ENCODE peak calls at places on chromosomes 16 and 17, in four cellular contexts. B is PC-9, N is K562, G is GM12878. S is an unnamed sample. For H3K4me1, the result is how much of the 10 kb centered on the place peaks cover.

GRCh38 chr17:4858880-4859260 is 25.7 kb downstream of the MINK1 start:
- DNase-seq in B (peak), N (no peak), G (no peak), S (no peak)

GRCh38 chr17:7137182-7137943 is 22.7 kb upstream of the ASGR2 start:
- DNase-seq in B (no peak), N (no peak), G (no peak), S (no peak)

GRCh38 chr17:5530265-5530782 is 44.0 kb downstream of the MIS12 start:
- DNase-seq in B (no peak), N (no peak), G (no peak), S (no peak)

GRCh38 chr17:66777689-66778225 is 57.2 kb upstream of the CACNG5 start:
- DNase-seq in B (no peak), N (no peak), G (no peak), S (peak)

GRCh38 chr16:62929593-62929992 is 893.4 kb upstream of the CDH8 start:
- DNase-seq in B (no peak), N (no peak), G (no peak), S (no peak)

GRCh38 chr17:34218757-34219156 is 36.3 kb upstream of the CCL2 start:
- DNase-seq in B (no peak), N (no peak), G (no peak), S (no peak)

GRCh38 chr17:17363638-17364337 is 60.6 kb downstream of the NT5M start:
- DNase-seq in B (no peak), N (no peak), G (no peak), S (peak)

GRCh38 chr17:82104797-82105416 is 6.9 kb upstream of the FASN start:
- DNase-seq in B (no peak), N (no peak), G (no peak), S (no peak)

GRCh38 chr17:7279453-7279852 is 2.1 kb upstream of the SLC2A4 start:
- DNase-seq in B (no peak), N (no peak), G (no peak), S (no peak)

GRCh38 chr16:77657016-77657415 is 65.3 kb upstream of the NUDT7 start:
- DNase-seq in B (no peak), N (peak), G (no peak), S (peak)

GRCh38 chr17:30600830-30601494 is 123.8 kb downstream of the GOSR1 start:
- DNase-seq in B (no peak), N (no peak), G (no peak), S (peak)

GRCh38 chr16:89373355-89374110 is 116.8 kb downstream of the ANKRD11 start:
- DNase-seq in B (no peak), N (no peak), G (no peak), S (peak)

GRCh38 chr17:309361-309888 is 43.2 kb downstream of the RPH3AL start:
- DNase-seq in B (peak), N (peak), G (no peak), S (no peak)

GRCh38 chr17:78723001-78723796 is 58.9 kb downstream of the CYTH1 start:
- DNase-seq in B (no peak), N (no peak), G (no peak), S (peak)

GRCh38 chr16:72658888-72659717 is 388.8 kb downstream of the ZFHX3 start:
- DNase-seq in B (no peak), N (no peak), G (no peak), S (no peak)

GRCh38 chr17:35048685-35049379 is 14.7 kb downstream of the RFFL start:
- DNase-seq in B (no peak), N (no peak), G (no peak), S (no peak)

GRCh38 chr17:39001703-39002637 is 34.8 kb upstream of the FBXO47 start:
- DNase-seq in B (peak), N (peak), G (no peak), S (no peak)

GRCh38 chr16:3401719-3402397 is 843 bp downstream of the ZNF174 start:
- DNase-seq in B (no peak), N (peak), G (no peak), S (peak)

GRCh38 chr16:12459401-12459791 is 344.3 kb downstream of the CPPED1 start:
- DNase-seq in B (no peak), N (no peak), G (no peak), S (no peak)

DNA sequence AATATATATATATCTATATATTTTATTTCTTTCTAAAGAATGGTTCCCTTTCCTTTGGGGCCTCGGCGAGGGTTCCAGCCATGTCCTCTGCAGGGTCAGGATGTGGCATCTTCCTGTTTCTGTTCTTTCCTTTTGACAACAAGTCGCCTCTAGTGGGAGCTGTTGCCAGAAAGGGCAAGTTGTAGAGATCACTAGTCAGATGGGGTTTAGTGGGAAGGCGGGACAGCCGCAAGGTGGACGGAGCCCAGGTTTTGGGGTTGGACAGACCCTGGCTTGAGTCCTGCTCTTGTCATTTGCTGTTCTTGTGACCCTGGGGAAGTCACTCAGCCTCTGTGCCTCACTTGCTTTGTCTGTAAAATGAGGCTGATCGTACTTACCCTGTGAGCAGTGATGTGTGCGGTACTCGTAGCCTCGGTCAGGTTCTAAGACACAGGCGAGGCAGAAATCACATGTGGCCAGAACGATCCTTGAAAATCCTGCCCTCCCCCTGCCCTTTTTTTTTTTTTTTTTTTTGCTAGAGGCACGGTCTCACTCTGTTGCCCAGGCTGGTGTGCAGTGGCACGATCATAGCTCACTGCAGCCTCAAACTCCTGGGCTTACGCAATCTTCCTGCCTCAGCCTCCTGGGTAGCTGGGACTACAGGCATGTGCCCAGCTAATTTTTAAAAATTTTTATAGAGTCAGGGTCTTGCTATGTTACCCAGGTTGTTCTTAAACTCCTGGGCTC is 80.1 kb downstream of the ABCC6 start:
- DNase-seq in B (no peak), N (peak), G (no peak), S (no peak)
- TF ChIP-seq CTCF in B (peak), N (peak), G (peak), S (peak)

DNA sequence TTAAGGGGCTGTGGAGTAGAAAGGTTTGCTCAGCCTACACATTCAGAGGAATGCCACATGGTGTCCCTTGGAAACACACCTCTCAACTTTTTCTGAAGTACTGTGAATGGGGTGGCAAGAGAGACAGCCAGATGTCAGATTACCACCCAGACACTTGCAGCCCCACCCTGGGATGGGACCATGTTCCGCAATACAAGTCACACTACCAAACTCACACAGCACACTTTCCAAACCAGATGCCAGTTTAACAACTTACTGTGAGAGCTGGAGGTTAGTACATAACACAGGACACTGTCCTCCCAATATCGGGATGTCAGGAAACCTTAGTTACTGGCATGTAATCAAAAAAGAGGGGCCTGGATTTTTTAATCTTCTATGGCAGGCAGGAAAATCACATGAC is 7.9 kb downstream of the USP7 start:
- DNase-seq in B (no peak), N (no peak), G (no peak), S (no peak)
- H3K4me1 ChIP-seq in B (under half), N (half or more), G (half or more), S (half or more)

GRCh38 chr17:14197582-14197981 is 39.1 kb downstream of the CDRT15 start:
- DNase-seq in B (no peak), N (no peak), G (no peak), S (no peak)
- H3K4me2 ChIP-seq in B (no peak), N (no peak), G (no peak), S (peak)

DNA sequence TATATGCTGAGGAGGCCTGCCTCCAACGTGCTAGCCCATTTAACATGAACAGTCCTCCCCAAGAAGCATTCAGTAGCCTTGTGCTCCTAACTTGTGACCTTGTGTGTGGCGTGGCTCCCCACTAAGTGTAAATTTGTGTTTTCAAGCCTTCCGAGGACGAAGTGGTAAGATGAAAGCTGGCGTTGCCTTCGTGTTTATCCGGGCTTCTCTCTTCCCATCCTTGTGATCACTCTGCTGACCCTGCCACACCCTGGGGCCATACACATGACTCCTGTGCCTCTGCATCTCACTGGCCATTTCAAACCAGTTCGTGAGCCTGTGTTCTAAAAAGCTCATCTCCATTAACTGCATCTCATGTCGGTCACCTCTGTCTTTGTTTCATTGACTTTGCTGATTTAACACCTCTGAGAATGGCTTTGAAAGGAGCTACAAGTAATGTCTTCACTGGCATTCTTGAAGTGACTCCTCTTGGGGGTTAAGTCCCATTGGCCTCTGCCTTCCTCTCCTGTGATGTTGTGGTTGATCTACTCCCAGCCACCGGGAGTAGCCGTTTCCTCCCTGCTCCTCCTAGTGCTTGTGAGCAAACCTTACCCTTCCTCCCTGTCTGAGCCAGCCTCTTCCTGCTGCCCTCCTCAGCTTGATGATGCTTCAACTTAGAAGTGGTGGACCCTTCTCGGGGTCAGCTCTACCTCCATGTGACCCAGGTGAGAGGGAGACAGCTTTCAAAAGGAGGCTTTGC is 27.4 kb upstream of the NAGLU start:
- DNase-seq in B (no peak), N (no peak), G (no peak), S (no peak)
- TF ChIP-seq CTCF in B (no peak), N (no peak), G (no peak), S (no peak)

GRCh38 chr17:29560306-29560705 is 6.5 kb downstream of the ABHD15 start:
- DNase-seq in B (no peak), N (no peak), G (no peak), S (no peak)

GRCh38 chr17:29559640-29560039 is 7.2 kb downstream of the ABHD15 start:
- DNase-seq in B (no peak), N (no peak), G (no peak), S (no peak)

GRCh38 chr17:29562615-29563014 is 4.2 kb downstream of the ABHD15 start:
- DNase-seq in B (no peak), N (no peak), G (no peak), S (no peak)

GRCh38 chr17:29563816-29564215 is 3.0 kb downstream of the ABHD15 start:
- DNase-seq in B (no peak), N (no peak), G (no peak), S (no peak)

GRCh38 chr17:29561541-29562517 is 5.0 kb downstream of the ABHD15 start:
- DNase-seq in B (no peak), N (no peak), G (no peak), S (no peak)
- H3K4me1 ChIP-seq in B (under half), N (under half), G (under half), S (under half)

GRCh38 chr17:74599531-74599939 is 7.5 kb upstream of the CD300LD start:
- DNase-seq in B (no peak), N (no peak), G (no peak), S (no peak)

GRCh38 chr17:74598346-74599022 is 6.4 kb upstream of the CD300LD start:
- DNase-seq in B (no peak), N (no peak), G (no peak), S (no peak)

GRCh38 chr17:74595037-74595436 is 3.0 kb upstream of the CD300LD start:
- DNase-seq in B (no peak), N (no peak), G (no peak), S (no peak)

GRCh38 chr17:74601944-74602572 is 10.0 kb upstream of the CD300LD start:
- DNase-seq in B (no peak), N (peak), G (no peak), S (peak)

GRCh38 chr17:74599023-74599399 is 6.9 kb upstream of the CD300LD start:
- DNase-seq in B (no peak), N (no peak), G (no peak), S (no peak)
- H3K4me2 ChIP-seq in B (no peak), N (no peak), G (no peak), S (no peak)

DNA sequence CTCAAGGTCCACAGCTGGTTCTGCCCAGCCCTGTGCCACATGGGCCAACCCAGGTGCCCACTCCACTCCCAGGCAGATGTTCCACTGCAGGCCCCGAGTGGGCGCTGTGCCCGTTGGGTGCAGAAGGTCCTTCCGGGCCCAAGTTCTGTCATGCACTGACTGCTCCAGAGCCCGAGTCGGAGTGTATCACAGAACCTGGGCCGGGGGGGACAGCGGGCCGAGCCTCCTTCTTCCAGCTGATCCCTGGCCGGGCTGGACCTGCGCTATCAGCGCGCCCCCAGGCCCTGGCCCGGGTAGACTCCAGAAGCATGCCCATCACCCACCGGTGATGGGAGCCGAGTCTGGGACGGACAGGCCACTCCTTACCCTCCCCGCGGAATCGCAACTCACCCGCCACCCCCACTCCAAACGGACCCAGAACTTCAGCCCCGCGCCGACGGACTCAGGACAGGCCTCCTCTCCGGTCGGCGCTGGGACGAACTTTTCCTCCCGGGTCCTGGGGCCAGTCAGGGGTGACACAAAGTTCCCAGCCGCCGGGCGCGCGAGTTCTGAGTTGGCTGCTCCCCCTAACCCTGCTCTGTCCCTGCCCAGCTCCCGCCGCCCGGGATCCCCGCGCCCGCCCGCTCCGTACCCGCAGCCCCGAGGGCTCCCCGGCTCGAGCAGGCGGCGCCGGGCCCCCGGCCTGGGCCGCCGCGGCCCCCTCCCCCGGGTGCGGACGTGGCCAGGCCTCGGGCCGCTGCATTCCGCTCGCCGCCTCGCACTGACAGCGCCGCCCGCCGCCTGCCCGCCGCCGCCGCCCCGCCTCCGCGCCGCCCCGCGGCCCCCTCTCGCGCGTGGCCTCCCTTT is at the start of gene COPZ2:
- DNase-seq in B (no peak), N (no peak), G (no peak), S (peak)
- TF ChIP-seq CTCF in B (no peak), N (no peak), G (peak), S (peak)

DNA sequence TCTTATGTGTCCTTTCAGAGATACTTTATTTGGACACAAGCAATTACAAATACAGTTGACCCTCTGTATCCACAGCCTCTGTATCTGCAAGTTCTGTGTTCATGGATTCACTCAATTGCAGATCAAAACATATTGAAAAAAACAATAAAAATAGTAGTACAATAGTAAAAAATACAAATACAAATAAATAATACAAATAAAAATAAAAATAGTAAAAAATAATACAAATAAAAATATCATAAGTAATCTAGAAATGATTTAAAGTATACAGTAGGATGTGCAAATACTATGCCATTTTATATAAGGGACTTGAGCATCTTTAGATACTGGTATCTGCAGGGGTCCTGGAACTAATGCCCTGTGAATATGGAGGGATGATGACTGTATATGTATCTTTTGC is 47.4 kb upstream of the WSB1 start:
- DNase-seq in B (no peak), N (no peak), G (no peak), S (no peak)
- H3K4me1 ChIP-seq in B (half or more), N (under half), G (under half), S (under half)

S was measured in hepatocyte.